ENCODE peak calls at places on chromosomes 5 and 9, in seven cellular contexts. X is mesenchymal stem cell, Y is neuronal stem cell, F is IMR-90, L is H9, Z is mesendoderm, W is trophoblast cell. I is an unnamed sample.

GRCh38 chr9:82488702-82489578 is 500.4 kb downstream of the SPATA31D1 start:
- DNase-seq in X (no peak), Y (no peak), F (peak), L (no peak), Z (peak), W (no peak), I (no peak)

GRCh38 chr5:173974688-173975239 is 14.2 kb upstream of the C5orf47 start:
- DNase-seq in X (no peak), Y (no peak), F (no peak), L (no peak), Z (no peak), W (no peak), I (no peak)

GRCh38 chr5:55694152-55694830 is 17.8 kb downstream of the SLC38A9 start:
- DNase-seq in X (peak), Y (peak), F (peak), L (no peak), Z (peak), W (no peak), I (no peak)

GRCh38 chr5:54738118-54738972 is 220.8 kb downstream of the SNX18 start:
- DNase-seq in X (peak), Y (no peak), F (peak), L (no peak), Z (no peak), W (no peak), I (no peak)

GRCh38 chr9:30609713-30610112 is 1774.7 kb upstream of the ACO1 start:
- DNase-seq in X (no peak), Y (no peak), F (no peak), L (no peak), Z (no peak), W (no peak), I (no peak)

GRCh38 chr5:93320920-93321319 is 260.1 kb downstream of the NR2F1-AS1 start:
- DNase-seq in X (no peak), Y (no peak), F (no peak), L (no peak), Z (no peak), W (no peak), I (no peak)

GRCh38 chr9:93668261-93668871 is 92.0 kb downstream of the PHF2 start:
- DNase-seq in X (no peak), Y (no peak), F (no peak), L (peak), Z (no peak), W (no peak), I (peak)

GRCh38 chr9:72843525-72844439 is 109.1 kb downstream of the ALDH1A1 start:
- DNase-seq in X (peak), Y (no peak), F (no peak), L (peak), Z (peak), W (no peak), I (no peak)

GRCh38 chr9:77871483-77871882 is 160.1 kb downstream of the GNAQ start:
- DNase-seq in X (no peak), Y (no peak), F (no peak), L (no peak), Z (no peak), W (no peak), I (no peak)

GRCh38 chr5:60972225-60972624 is 27.2 kb downstream of the NDUFAF2 start:
- DNase-seq in X (no peak), Y (no peak), F (no peak), L (no peak), Z (no peak), W (no peak), I (no peak)

GRCh38 chr5:10668697-10669096 is 92.3 kb downstream of the DAP start:
- DNase-seq in X (no peak), Y (no peak), F (peak), L (no peak), Z (no peak), W (no peak), I (no peak)

GRCh38 chr5:65012411-65012972 is 243.8 kb downstream of the CWC27 start:
- DNase-seq in X (peak), Y (no peak), F (peak), L (no peak), Z (no peak), W (no peak), I (no peak)

GRCh38 chr5:95392593-95393182 is 1.5 kb downstream of the FAM81B start:
- DNase-seq in X (peak), Y (peak), F (no peak), L (peak), Z (peak), W (peak), I (no peak)

GRCh38 chr9:12819436-12820185 is 44.8 kb downstream of the LURAP1L start:
- DNase-seq in X (no peak), Y (no peak), F (no peak), L (peak), Z (peak), W (peak), I (peak)

GRCh38 chr5:134449167-134449566 is 37.5 kb upstream of the CDKN2AIPNL start:
- DNase-seq in X (no peak), Y (no peak), F (no peak), L (no peak), Z (no peak), W (no peak), I (no peak)

GRCh38 chr5:94702729-94703128 is 84.3 kb downstream of the SLF1 start:
- DNase-seq in X (no peak), Y (no peak), F (no peak), L (no peak), Z (no peak), W (no peak), I (no peak)

GRCh38 chr9:73683862-73684591 is 532.4 kb downstream of the ANXA1 start:
- DNase-seq in X (peak), Y (peak), F (no peak), L (peak), Z (peak), W (peak), I (peak)

GRCh38 chr9:130262061-130262745 is 3.4 kb upstream of the HMCN2 start:
- DNase-seq in X (no peak), Y (no peak), F (no peak), L (no peak), Z (no peak), W (peak), I (no peak)

GRCh38 chr5:54226215-54226614 is 84.2 kb downstream of the ARL15 start:
- DNase-seq in X (no peak), Y (no peak), F (no peak), L (no peak), Z (no peak), W (no peak), I (no peak)

GRCh38 chr9:81619353-81620008 is 69.9 kb downstream of the TLE1 start:
- DNase-seq in X (peak), Y (no peak), F (peak), L (no peak), Z (no peak), W (no peak), I (no peak)

GRCh38 chr9:96048954-96049831 is 173.7 kb downstream of the ERCC6L2 start:
- DNase-seq in X (no peak), Y (no peak), F (no peak), L (no peak), Z (no peak), W (no peak), I (no peak)

GRCh38 chr5:173643964-173644363 is 27.5 kb upstream of the BOD1 start:
- DNase-seq in X (no peak), Y (peak), F (peak), L (peak), Z (peak), W (no peak), I (peak)

GRCh38 chr5:143432658-143433239 is 29.3 kb upstream of the NR3C1 start:
- DNase-seq in X (no peak), Y (no peak), F (no peak), L (no peak), Z (no peak), W (no peak), I (no peak)

GRCh38 chr5:95107138-95107537 is 177.8 kb downstream of the MCTP1 start:
- DNase-seq in X (no peak), Y (no peak), F (no peak), L (no peak), Z (no peak), W (no peak), I (no peak)

GRCh38 chr9:120348951-120349429 is 231.0 kb downstream of the CDK5RAP2 start:
- DNase-seq in X (peak), Y (peak), F (peak), L (peak), Z (peak), W (no peak), I (peak)

GRCh38 chr5:41832430-41832829 is 37.8 kb downstream of the OXCT1 start:
- DNase-seq in X (no peak), Y (no peak), F (no peak), L (no peak), Z (no peak), W (no peak), I (no peak)

GRCh38 chr9:73869261-73869660 is 627.9 kb upstream of the RORB start:
- DNase-seq in X (peak), Y (no peak), F (no peak), L (no peak), Z (no peak), W (peak), I (no peak)

GRCh38 chr9:114687034-114687433 is 5.0 kb upstream of the TEX48 start:
- DNase-seq in X (no peak), Y (no peak), F (peak), L (no peak), Z (no peak), W (no peak), I (no peak)

GRCh38 chr5:136012041-136012804 is 16.6 kb upstream of the TGFBI start:
- DNase-seq in X (peak), Y (no peak), F (peak), L (no peak), Z (no peak), W (no peak), I (no peak)

GRCh38 chr5:40308867-40309266 is 370.8 kb upstream of the PTGER4 start:
- DNase-seq in X (no peak), Y (no peak), F (no peak), L (peak), Z (no peak), W (no peak), I (no peak)

GRCh38 chr5:37756248-37756647 is 83.6 kb downstream of the GDNF start:
- DNase-seq in X (no peak), Y (no peak), F (no peak), L (no peak), Z (no peak), W (no peak), I (no peak)

GRCh38 chr9:96270236-96270635 is 31.7 kb downstream of the HSD17B3 start:
- DNase-seq in X (no peak), Y (no peak), F (no peak), L (no peak), Z (no peak), W (no peak), I (no peak)

GRCh38 chr5:181134259-181134658 is 3.3 kb upstream of the OR2V1 start:
- DNase-seq in X (no peak), Y (no peak), F (no peak), L (no peak), Z (no peak), W (no peak), I (no peak)

DNA sequence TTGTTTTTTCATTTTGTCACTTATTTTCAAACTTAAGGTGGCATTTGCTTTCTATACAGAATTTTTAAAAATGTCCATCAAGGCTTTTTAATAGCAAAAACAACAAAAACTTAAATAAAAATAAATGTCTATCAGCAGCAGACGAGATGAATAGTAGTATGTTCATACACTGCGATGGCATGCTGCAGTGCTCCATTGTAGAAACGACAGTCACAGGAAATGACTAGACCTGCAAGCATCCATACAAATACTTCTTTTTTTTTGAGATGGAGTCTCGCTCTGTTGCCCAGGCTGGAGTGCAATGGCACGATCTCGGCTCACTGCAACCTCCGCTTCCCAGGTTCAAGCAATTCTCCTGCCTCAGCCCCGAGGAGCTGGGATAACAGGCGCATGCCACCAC is 41.4 kb downstream of the COL23A1 start:
- DNase-seq in X (no peak), Y (no peak), F (no peak), L (no peak), Z (no peak), W (peak), I (no peak)
- H2BK5ac ChIP-seq in X (no peak), Y (no peak), F (no peak), L (no peak), Z (no peak), W (no peak), I (no peak)

GRCh38 chr5:69502375-69503143 is 10.0 kb downstream of the OCLN start:
- DNase-seq in X (peak), Y (no peak), F (peak), L (no peak), Z (peak), W (peak), I (no peak)

GRCh38 chr5:69504036-69504435 is 11.4 kb downstream of the OCLN start:
- DNase-seq in X (no peak), Y (no peak), F (peak), L (no peak), Z (no peak), W (no peak), I (no peak)

GRCh38 chr5:69505306-69505705 is 12.7 kb downstream of the OCLN start:
- DNase-seq in X (no peak), Y (no peak), F (no peak), L (no peak), Z (no peak), W (no peak), I (no peak)

GRCh38 chr5:69498384-69498783 is 5.8 kb downstream of the OCLN start:
- DNase-seq in X (peak), Y (no peak), F (no peak), L (no peak), Z (peak), W (no peak), I (no peak)

DNA sequence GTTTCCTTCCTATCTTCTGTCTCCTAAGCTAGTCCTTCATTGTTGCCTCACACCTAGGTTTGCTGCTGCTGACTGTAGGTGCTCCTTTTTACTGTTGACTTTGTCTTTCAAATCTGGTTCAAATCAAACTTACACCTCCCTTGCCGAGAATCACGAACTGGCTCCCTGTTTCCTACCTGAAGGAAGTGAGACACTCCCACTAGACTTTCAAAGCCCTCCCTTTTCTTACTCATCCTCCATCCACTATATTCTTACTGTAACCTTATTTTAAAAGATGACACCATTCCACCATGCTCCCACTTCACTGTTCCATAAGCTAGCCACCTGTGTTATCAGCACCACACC is 10.5 kb downstream of the OCLN start:
- DNase-seq in X (no peak), Y (no peak), F (no peak), L (no peak), Z (no peak), W (no peak), I (no peak)
- H2BK5ac ChIP-seq in X (no peak), Y (no peak), F (peak), L (no peak), Z (no peak), W (no peak), I (no peak)

GRCh38 chr5:159773062-159773924 is 143.0 kb upstream of the ADRA1B start:
- DNase-seq in X (peak), Y (peak), F (peak), L (peak), Z (peak), W (peak), I (no peak)
- H2BK5ac ChIP-seq in X (no peak), Y (no peak), F (peak), L (no peak), Z (no peak), W (peak), I (no peak)

DNA sequence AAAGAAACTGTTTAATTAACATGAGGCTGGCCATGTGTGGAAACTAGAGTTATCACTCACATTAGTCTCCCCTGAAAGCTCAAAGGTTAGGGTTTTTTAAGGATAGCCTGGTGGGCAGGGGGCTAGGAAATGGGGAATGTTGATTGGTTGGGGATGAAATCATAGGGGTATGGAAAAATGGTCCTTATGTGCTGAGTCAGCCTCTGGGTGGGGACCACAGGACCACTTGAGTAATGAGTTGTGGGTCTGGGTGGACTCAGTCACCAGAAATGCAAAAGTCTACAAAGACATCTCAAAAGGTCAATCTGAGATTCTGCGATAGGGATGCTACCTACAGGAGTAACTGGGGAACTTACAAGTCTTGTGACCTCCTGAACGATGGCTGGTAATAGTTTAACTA is 362.8 kb downstream of the DMAC1 start:
- DNase-seq in X (no peak), Y (no peak), F (no peak), L (no peak), Z (no peak), W (no peak), I (no peak)
- H2BK5ac ChIP-seq in X (no peak), Y (no peak), F (no peak), L (no peak), Z (no peak), W (no peak), I (no peak)

DNA sequence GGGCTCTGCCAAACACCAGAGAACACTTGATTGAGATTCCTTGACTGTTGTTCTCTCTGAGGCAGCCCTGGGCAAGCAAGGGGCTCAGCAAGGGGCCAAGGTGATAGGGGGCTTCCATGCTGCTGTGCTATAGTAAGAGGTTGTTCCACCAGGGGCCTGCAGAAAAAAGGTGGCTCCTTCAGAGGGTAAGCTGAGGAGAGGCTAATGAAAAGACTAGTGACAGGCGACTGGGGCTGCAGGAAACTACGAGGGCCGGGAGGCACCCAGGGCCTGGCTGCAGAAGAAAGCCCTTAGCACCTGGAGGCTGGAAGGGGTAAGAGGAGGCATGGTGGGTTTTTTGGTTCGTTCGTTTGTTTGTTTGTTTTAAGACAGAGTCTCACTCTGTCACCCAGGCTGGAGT is 88.0 kb upstream of the CTNNA1 start:
- DNase-seq in X (no peak), Y (no peak), F (no peak), L (no peak), Z (no peak), W (no peak), I (no peak)
- H2BK5ac ChIP-seq in X (no peak), Y (no peak), F (no peak), L (no peak), Z (no peak), W (no peak), I (no peak)

GRCh38 chr5:71895546-71895945 is 176.5 kb downstream of the CARTPT start:
- DNase-seq in X (no peak), Y (no peak), F (no peak), L (no peak), Z (no peak), W (no peak), I (no peak)
- H2BK5ac ChIP-seq in X (no peak), Y (no peak), F (no peak), L (no peak), Z (no peak), W (no peak), I (no peak)

GRCh38 chr5:43281840-43282658 is 31.2 kb downstream of the HMGCS1 start:
- DNase-seq in X (peak), Y (no peak), F (peak), L (no peak), Z (no peak), W (peak), I (no peak)
- H2BK5ac ChIP-seq in X (no peak), Y (no peak), F (no peak), L (no peak), Z (no peak), W (no peak), I (no peak)

GRCh38 chr5:35575578-35575977 is 42.1 kb upstream of the SPEF2 start:
- DNase-seq in X (no peak), Y (no peak), F (no peak), L (no peak), Z (no peak), W (no peak), I (no peak)
- H2BK5ac ChIP-seq in X (no peak), Y (no peak), F (no peak), L (no peak), Z (no peak), W (no peak), I (no peak)

DNA sequence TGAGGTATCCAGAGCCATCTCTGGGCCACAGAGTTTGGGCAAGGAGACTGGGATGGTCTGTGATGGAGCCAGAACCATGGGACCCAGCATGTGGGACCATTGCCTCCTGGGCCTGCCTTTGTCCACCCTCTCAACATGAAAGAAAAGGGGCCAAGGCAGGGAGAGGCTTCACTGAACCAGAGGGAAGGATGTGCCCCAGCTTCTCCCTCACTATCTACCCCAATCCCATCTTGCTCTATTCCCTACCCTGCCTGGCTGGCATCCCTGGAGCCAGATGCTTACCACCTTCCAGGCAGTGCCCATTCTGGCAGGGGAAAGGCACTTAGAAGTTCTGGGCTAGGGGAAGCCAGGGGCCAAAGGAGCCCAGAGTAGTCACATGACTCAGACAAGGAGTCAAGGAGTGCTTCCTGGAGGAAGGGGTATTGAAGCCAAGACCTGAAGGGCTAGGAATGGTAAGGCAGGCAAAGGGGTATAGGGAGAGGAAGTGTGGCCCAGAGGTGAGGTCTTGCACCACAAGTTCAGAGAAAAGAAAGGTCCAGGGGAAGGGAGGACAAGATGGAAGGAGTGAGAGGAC is 9.8 kb downstream of the PDLIM4 start:
- DNase-seq in X (no peak), Y (no peak), F (no peak), L (no peak), Z (no peak), W (no peak), I (no peak)
- H2BK5ac ChIP-seq in X (no peak), Y (no peak), F (peak), L (no peak), Z (no peak), W (no peak), I (no peak)

DNA sequence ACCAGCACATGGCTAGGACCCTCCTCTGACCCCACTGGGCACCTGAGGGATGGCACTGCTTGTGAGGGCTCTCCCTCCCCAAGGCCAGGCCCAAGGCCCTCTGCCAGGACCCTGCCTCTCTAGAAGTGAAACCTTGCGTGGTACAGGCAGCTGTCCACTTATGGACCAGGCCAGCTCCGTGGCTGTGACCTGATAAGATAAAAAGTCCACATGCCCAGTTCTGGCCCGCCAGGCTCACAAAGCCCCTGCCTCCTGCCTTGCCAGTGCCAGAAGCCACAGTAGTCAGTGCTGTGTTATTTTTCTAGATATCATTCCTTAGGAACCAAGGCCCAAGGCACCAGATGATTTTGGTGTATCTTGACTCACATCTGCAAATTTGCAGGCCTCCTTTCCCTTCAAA is 14.0 kb upstream of the SPATA31E1 start:
- DNase-seq in X (no peak), Y (no peak), F (no peak), L (no peak), Z (no peak), W (no peak), I (no peak)
- H2BK5ac ChIP-seq in X (no peak), Y (no peak), F (no peak), L (no peak), Z (no peak), W (no peak), I (no peak)